ENCODE peak calls at places on chromosome 2, in seven cellular contexts. M is left ventricle myocardium inferior, E is NT2/D1, O is foreskin fibroblast, X is thoracic aorta, I is right cardiac atrium, K is psoas muscle. U is an unnamed sample.

GRCh38 chr2:62578837-62579640 is 73.0 kb upstream of the TMEM17 start:
- DNase-seq in M (no peak), E (no peak), O (peak; percentile 88), X (no peak), I (no peak), K (peak; percentile 35), U (no peak)

GRCh38 chr2:169131587-169132512 is 62.5 kb downstream of the DHRS9 start:
- DNase-seq in M (no peak), E (no peak), O (peak; percentile 1), X (no peak), I (no peak), K (no peak), U (peak; percentile 33)

GRCh38 chr2:242058116-242058680 is 188.7 kb downstream of the RTP5 start:
- DNase-seq in M (no peak), E (no peak), O (no peak), X (no peak), I (no peak), K (no peak), U (no peak)

GRCh38 chr2:10390369-10390801 is 57.7 kb downstream of the ODC1 start:
- DNase-seq in M (no peak), E (no peak), O (no peak), X (no peak), I (no peak), K (no peak), U (no peak)

GRCh38 chr2:90207454-90208058 is 1516.1 kb downstream of the RPIA start:
- DNase-seq in M (no peak), E (no peak), O (no peak), X (no peak), I (no peak), K (no peak), U (peak; percentile 41)

GRCh38 chr2:173414823-173415322 is 60.2 kb downstream of the CDCA7 start:
- DNase-seq in M (no peak), E (no peak), O (peak; percentile 62), X (no peak), I (no peak), K (no peak), U (no peak)

GRCh38 chr2:47528874-47529273 is 125.9 kb downstream of the MSH2 start:
- DNase-seq in M (no peak), E (no peak), O (peak; percentile 41), X (no peak), I (no peak), K (no peak), U (no peak)

GRCh38 chr2:176491172-176491904 is 222.1 kb downstream of the MTX2 start:
- DNase-seq in M (peak; percentile 78), E (no peak), O (peak; percentile 99), X (no peak), I (peak; percentile 70), K (peak; percentile 69), U (no peak)

GRCh38 chr2:217922101-217923006 is 80.4 kb downstream of the TNS1 start:
- DNase-seq in M (peak; percentile 67), E (no peak), O (no peak), X (no peak), I (peak; percentile 60), K (peak; percentile 57), U (peak; percentile 85)

GRCh38 chr2:162114291-162114690 is 37.8 kb downstream of the GCG start:
- DNase-seq in M (no peak), E (no peak), O (peak; percentile 44), X (no peak), I (no peak), K (no peak), U (no peak)

GRCh38 chr2:45699032-45699658 is 47.7 kb downstream of the PRKCE start:
- DNase-seq in M (no peak), E (no peak), O (peak; percentile 67), X (no peak), I (no peak), K (no peak), U (no peak)

GRCh38 chr2:186950694-186951093 is 101.7 kb upstream of the ZSWIM2 start:
- DNase-seq in M (no peak), E (no peak), O (no peak), X (no peak), I (no peak), K (no peak), U (no peak)

GRCh38 chr2:225272173-225272572 is 127.3 kb upstream of the NYAP2 start:
- DNase-seq in M (no peak), E (no peak), O (no peak), X (no peak), I (no peak), K (no peak), U (no peak)

GRCh38 chr2:628651-629050 is 48.6 kb downstream of the TMEM18 start:
- DNase-seq in M (no peak), E (no peak), O (no peak), X (no peak), I (no peak), K (no peak), U (no peak)

GRCh38 chr2:236671820-236672520 is 102.3 kb downstream of the ACKR3 start:
- DNase-seq in M (no peak), E (no peak), O (no peak), X (no peak), I (no peak), K (no peak), U (no peak)

GRCh38 chr2:109736177-109736827 is 57.8 kb upstream of the RGPD5 start:
- DNase-seq in M (no peak), E (peak; percentile 20), O (peak; percentile 47), X (peak; percentile 18), I (peak; percentile 40), K (peak; percentile 32), U (peak; percentile 42)

GRCh38 chr2:77086478-77086877 is 435.7 kb downstream of the LRRTM4 start:
- DNase-seq in M (no peak), E (no peak), O (no peak), X (no peak), I (no peak), K (no peak), U (no peak)

GRCh38 chr2:230714122-230714453 is 1.4 kb downstream of the CAB39 start:
- DNase-seq in M (no peak), E (no peak), O (peak; percentile 75), X (no peak), I (no peak), K (no peak), U (no peak)

GRCh38 chr2:46988733-46989481 is 73.3 kb upstream of the MCFD2 start:
- DNase-seq in M (no peak), E (no peak), O (no peak), X (no peak), I (peak; percentile 52), K (no peak), U (peak; percentile 83)

GRCh38 chr2:237519506-237520245 is 32.6 kb downstream of the MLPH start:
- DNase-seq in M (no peak), E (no peak), O (no peak), X (no peak), I (no peak), K (no peak), U (no peak)

GRCh38 chr2:219249203-219249980 is 3.7 kb upstream of the TUBA4B start:
- DNase-seq in M (peak; percentile 72), E (no peak), O (peak; percentile 83), X (peak; percentile 81), I (peak; percentile 62), K (peak; percentile 53), U (no peak)

GRCh38 chr2:112482309-112483046 is 522 bp downstream of the TTL start:
- DNase-seq in M (peak; percentile 24), E (no peak), O (no peak), X (no peak), I (peak; percentile 43), K (peak; percentile 27), U (peak; percentile 82)

GRCh38 chr2:44330801-44331200 is 30.5 kb downstream of the PREPL start:
- DNase-seq in M (no peak), E (no peak), O (peak; percentile 29), X (no peak), I (no peak), K (no peak), U (no peak)

GRCh38 chr2:195094330-195094729 is 562.7 kb upstream of the SLC39A10 start:
- DNase-seq in M (no peak), E (no peak), O (no peak), X (no peak), I (no peak), K (no peak), U (no peak)
- H3K4me3 ChIP-seq in M (no peak overlapping the region), E (no peak overlapping the region), O (no peak overlapping the region), X (no peak overlapping the region), I (no peak overlapping the region), K (no peak overlapping the region), U (no peak overlapping the region)

GRCh38 chr2:235669983-235670962 is 176.4 kb downstream of the AGAP1 start:
- DNase-seq in M (peak; percentile 67), E (peak; percentile 52), O (peak; percentile 79), X (no peak), I (peak; percentile 62), K (peak; percentile 68), U (peak; percentile 85)

GRCh38 chr2:235669269-235669831 is 175.5 kb downstream of the AGAP1 start:
- DNase-seq in M (peak; percentile 80), E (peak; percentile 87), O (peak; percentile 67), X (no peak), I (peak; percentile 76), K (peak; percentile 83), U (peak; percentile 94)

GRCh38 chr2:235666240-235666781 is 172.5 kb downstream of the AGAP1 start:
- DNase-seq in M (no peak), E (peak; percentile 75), O (peak; percentile 78), X (no peak), I (no peak), K (no peak), U (no peak)

GRCh38 chr2:235670974-235671787 is 177.3 kb downstream of the AGAP1 start:
- DNase-seq in M (no peak), E (no peak), O (no peak), X (no peak), I (no peak), K (peak; percentile 40), U (peak; percentile 77)

DNA sequence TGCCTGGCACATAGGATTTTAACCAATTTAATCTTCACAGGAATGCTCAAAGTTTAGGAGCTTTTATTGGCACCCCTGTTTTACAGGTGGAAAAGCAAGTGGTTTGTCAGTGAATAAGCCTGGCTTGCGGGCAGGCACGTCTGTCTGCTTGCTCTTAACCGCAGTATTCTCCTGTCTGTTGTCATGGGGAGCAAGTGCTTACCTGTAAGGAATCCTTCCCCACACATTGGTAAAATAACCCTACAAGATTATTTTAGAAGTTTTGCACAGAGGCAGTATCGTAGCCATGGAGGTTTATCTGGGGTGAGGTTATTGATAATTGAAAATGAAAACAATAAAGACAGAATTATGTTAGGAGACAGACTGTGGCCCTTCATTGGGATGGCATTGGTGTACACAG is 174.9 kb downstream of the AGAP1 start:
- DNase-seq in M (no peak), E (no peak), O (no peak), X (no peak), I (no peak), K (no peak), U (no peak)
- H3K4me3 ChIP-seq in M (peak overlapping the region; percentile 70), E (no peak overlapping the region), O (no peak overlapping the region), X (no peak overlapping the region), I (no peak overlapping the region), K (peak overlapping the region; percentile 66), U (peak overlapping the region; percentile 3)

GRCh38 chr2:73268831-73269685 is 15.2 kb downstream of the FBXO41 start:
- DNase-seq in M (no peak), E (no peak), O (no peak), X (no peak), I (no peak), K (no peak), U (peak; percentile 97)
- H3K4me3 ChIP-seq in M (peak overlapping the region; percentile 45), E (peak overlapping the region; percentile 40), O (no peak overlapping the region), X (peak overlapping the region; percentile 56), I (peak overlapping the region; percentile 1), K (peak overlapping the region; percentile 46), U (peak overlapping the region; percentile 59)

DNA sequence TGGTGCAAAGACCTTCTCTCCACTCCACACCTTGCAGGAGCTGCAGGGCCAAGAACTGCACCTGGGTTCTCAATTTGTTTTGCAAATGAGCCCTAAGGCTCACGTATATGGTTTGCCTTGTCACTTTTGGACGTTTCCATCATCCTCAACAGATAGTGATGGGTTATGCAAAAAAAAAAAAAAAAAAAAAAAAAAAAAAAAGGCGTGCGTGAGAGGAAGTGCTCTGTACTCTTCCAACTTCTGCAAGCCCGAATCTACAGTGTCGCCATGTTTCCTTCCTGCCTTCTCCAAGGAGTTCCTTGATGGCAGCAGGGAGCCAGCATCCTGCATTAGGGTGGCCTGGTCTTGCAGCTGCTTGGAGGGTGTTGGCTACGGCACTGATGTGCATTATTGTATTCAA is 4.0 kb upstream of the INHBB start:
- DNase-seq in M (no peak), E (no peak), O (no peak), X (no peak), I (no peak), K (no peak), U (no peak)
- H3K4me3 ChIP-seq in M (no peak overlapping the region), E (no peak overlapping the region), O (no peak overlapping the region), X (no peak overlapping the region), I (no peak overlapping the region), K (no peak overlapping the region), U (no peak overlapping the region)